ENCODE peak calls at places on chromosomes 7 and 10, in five cellular contexts. Y is heart left ventricle, I is A549, G is adrenal gland, C is mammary epithelial cell. Z is an unnamed sample.

GRCh38 chr10:86658261-86658741 is 4.0 kb downstream of the OPN4 start:
- DNase-seq in Y (peak), I (no peak), G (peak), C (no peak), Z (peak)

GRCh38 chr7:87543623-87544022 is 57.1 kb downstream of the ABCB1 start:
- DNase-seq in Y (no peak), I (no peak), G (no peak), C (no peak), Z (no peak)

GRCh38 chr7:47416454-47417121 is 165.3 kb downstream of the TNS3 start:
- DNase-seq in Y (no peak), I (peak), G (no peak), C (no peak), Z (no peak)

GRCh38 chr7:87517136-87517805 is 41.8 kb upstream of the ABCB4 start:
- DNase-seq in Y (no peak), I (no peak), G (no peak), C (peak), Z (no peak)

GRCh38 chr10:126143117-126143516 is 245.2 kb downstream of the ADAM12 start:
- DNase-seq in Y (no peak), I (no peak), G (no peak), C (no peak), Z (no peak)

GRCh38 chr7:22791204-22792158 is 31.2 kb downstream of the TOMM7 start:
- DNase-seq in Y (no peak), I (peak), G (no peak), C (no peak), Z (no peak)

GRCh38 chr7:28988818-28989595 is 30.9 kb upstream of the TRIL start:
- DNase-seq in Y (no peak), I (no peak), G (no peak), C (peak), Z (no peak)

GRCh38 chr7:134031835-134032617 is 95.1 kb upstream of the LRGUK start:
- DNase-seq in Y (peak), I (no peak), G (no peak), C (no peak), Z (no peak)

GRCh38 chr10:77644557-77645243 is 7.1 kb upstream of the KCNMA1 start:
- DNase-seq in Y (no peak), I (no peak), G (no peak), C (no peak), Z (no peak)

GRCh38 chr7:69115788-69116187 is 482.5 kb upstream of the AUTS2 start:
- DNase-seq in Y (no peak), I (no peak), G (no peak), C (no peak), Z (no peak)

GRCh38 chr10:84727398-84727797 is 399.0 kb downstream of the CCSER2 start:
- DNase-seq in Y (no peak), I (no peak), G (no peak), C (no peak), Z (no peak)

GRCh38 chr7:121046893-121047468 is 58.5 kb downstream of the CPED1 start:
- DNase-seq in Y (no peak), I (no peak), G (no peak), C (no peak), Z (no peak)

GRCh38 chr7:3415730-3416366 is 114.8 kb downstream of the SDK1 start:
- DNase-seq in Y (no peak), I (no peak), G (no peak), C (peak), Z (no peak)

GRCh38 chr7:101770466-101770865 is 47.0 kb upstream of the CUX1 start:
- DNase-seq in Y (no peak), I (no peak), G (no peak), C (no peak), Z (no peak)

GRCh38 chr10:106043833-106044232 is 1120.7 kb downstream of the SORCS1 start:
- DNase-seq in Y (no peak), I (no peak), G (no peak), C (no peak), Z (no peak)

GRCh38 chr10:127150136-127150535 is 46.3 kb downstream of the INSYN2A start:
- DNase-seq in Y (no peak), I (no peak), G (no peak), C (peak), Z (no peak)

GRCh38 chr10:35822316-35822715 is 180.2 kb upstream of the FZD8 start:
- DNase-seq in Y (peak), I (peak), G (peak), C (peak), Z (peak)

GRCh38 chr10:86654411-86655172 is at the start of gene OPN4:
- DNase-seq in Y (no peak), I (no peak), G (peak), C (no peak), Z (no peak)

GRCh38 chr7:106109521-106110237 is 2.4 kb downstream of the SYPL1 start:
- DNase-seq in Y (no peak), I (no peak), G (no peak), C (no peak), Z (no peak)

GRCh38 chr7:30665043-30665442 is 17.2 kb downstream of the CRHR2 start:
- DNase-seq in Y (no peak), I (no peak), G (no peak), C (no peak), Z (no peak)

GRCh38 chr10:78765726-78766335 is 302.9 kb upstream of the ZMIZ1 start:
- DNase-seq in Y (no peak), I (no peak), G (no peak), C (no peak), Z (no peak)

GRCh38 chr7:13742719-13743640 is 246.5 kb downstream of the ETV1 start:
- DNase-seq in Y (peak), I (peak), G (peak), C (peak), Z (peak)

GRCh38 chr7:388461-388960 is 98.5 kb downstream of the FOXL3 start:
- DNase-seq in Y (peak), I (no peak), G (no peak), C (no peak), Z (peak)

GRCh38 chr10:34454590-34455289 is 360.4 kb downstream of the PARD3 start:
- DNase-seq in Y (no peak), I (no peak), G (no peak), C (no peak), Z (no peak)

GRCh38 chr7:153514006-153514405 is 538.2 kb upstream of the DPP6 start:
- DNase-seq in Y (no peak), I (no peak), G (no peak), C (no peak), Z (no peak)

GRCh38 chr10:128063736-128064614 is 62.2 kb downstream of the MKI67 start:
- DNase-seq in Y (peak), I (no peak), G (no peak), C (peak), Z (no peak)

GRCh38 chr7:157544980-157545680 is 208.3 kb downstream of the DNAJB6 start:
- DNase-seq in Y (no peak), I (no peak), G (no peak), C (no peak), Z (no peak)

GRCh38 chr7:30038182-30038980 is 10.2 kb downstream of the PLEKHA8 start:
- DNase-seq in Y (no peak), I (no peak), G (no peak), C (no peak), Z (no peak)

GRCh38 chr10:76432274-76433012 is 1001.0 kb downstream of the LRMDA start:
- DNase-seq in Y (peak), I (no peak), G (peak), C (peak), Z (peak)

GRCh38 chr10:119483839-119484238 is 58.7 kb downstream of the RGS10 start:
- DNase-seq in Y (no peak), I (no peak), G (no peak), C (no peak), Z (no peak)

GRCh38 chr10:70557086-70557845 is 45.3 kb downstream of the PRF1 start:
- DNase-seq in Y (no peak), I (no peak), G (no peak), C (no peak), Z (no peak)

GRCh38 chr10:32958992-32959703 is 1.1 kb upstream of the ITGB1 start:
- DNase-seq in Y (no peak), I (no peak), G (no peak), C (peak), Z (no peak)

GRCh38 chr7:22586806-22587180 is 86.8 kb upstream of the STEAP1B start:
- DNase-seq in Y (no peak), I (peak), G (no peak), C (peak), Z (peak)

GRCh38 chr7:155824195-155824915 is 12.1 kb upstream of the SHH start:
- DNase-seq in Y (no peak), I (no peak), G (peak), C (no peak), Z (no peak)

GRCh38 chr7:140922741-140923345 is 1.9 kb downstream of the BRAF start:
- DNase-seq in Y (no peak), I (no peak), G (no peak), C (no peak), Z (no peak)
- H3K4me3 ChIP-seq in Y (no peak), I (peak), G (no peak), C (peak), Z (no peak)

GRCh38 chr7:100561491-100562194 is 12.1 kb downstream of the SAP25 start:
- DNase-seq in Y (no peak), I (no peak), G (no peak), C (no peak), Z (no peak)
- H3K4me3 ChIP-seq in Y (no peak), I (no peak), G (no peak), C (no peak), Z (no peak)

GRCh38 chr10:133379801-133380666 is 972 bp downstream of the PAOX start:
- DNase-seq in Y (no peak), I (no peak), G (no peak), C (no peak), Z (no peak)
- H3K4me3 ChIP-seq in Y (peak), I (peak), G (no peak), C (peak), Z (peak)

DNA sequence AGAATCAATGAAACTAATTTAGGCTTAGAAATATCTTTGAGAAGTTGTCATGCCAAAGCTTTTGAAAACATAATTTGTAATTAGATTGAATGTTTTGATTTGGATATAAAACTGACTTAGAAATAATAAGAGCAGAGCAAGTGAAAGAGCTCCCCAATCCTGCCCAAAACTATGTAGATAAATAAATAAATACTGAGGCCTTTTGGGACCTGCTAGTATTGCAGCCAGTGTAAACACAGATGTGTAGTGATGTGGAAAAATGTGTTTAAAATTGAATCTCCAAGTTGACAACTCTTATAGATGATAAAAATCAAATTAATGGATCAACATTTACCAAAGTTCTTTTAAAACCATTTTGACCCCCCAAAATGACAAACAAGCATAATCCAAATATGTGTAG is 896.1 kb downstream of the CNTNAP2 start:
- DNase-seq in Y (no peak), I (no peak), G (no peak), C (no peak), Z (no peak)
- H3K4me3 ChIP-seq in Y (no peak), I (no peak), G (no peak), C (no peak), Z (no peak)

Z was measured in thyroid gland.